ENCODE peak calls at places on chromosomes 7 and 10, in ten cellular contexts. G is Peyer's patch, C is osteocyte, T is nephron progenitor cell, A is A673, D is left ventricle myocardium inferior, B is OCI-LY7, P is Panc1, O is HFF-Myc, W is cardiac fibroblast. S is an unnamed sample.

GRCh38 chr7:18753972-18754610 is 258.5 kb downstream of the HDAC9 start:
- DNase-seq in B (no peak), O (no peak), P (no peak), C (no peak), T (no peak), A (no peak), D (no peak), W (peak), G (no peak), S (no peak)

GRCh38 chr10:91391915-91392314 is 18.2 kb upstream of the HECTD2 start:
- DNase-seq in D (no peak), B (no peak), W (no peak), O (no peak), P (no peak), C (no peak), G (no peak), A (peak), T (no peak), S (no peak)

GRCh38 chr10:116470768-116471415 is 43.2 kb downstream of the PNLIPRP3 start:
- DNase-seq in T (peak), B (peak), G (no peak), P (no peak), W (no peak), A (peak), D (no peak), C (no peak), O (peak), S (no peak)

GRCh38 chr7:23383225-23383624 is 84.1 kb downstream of the MALSU1 start:
- DNase-seq in D (no peak), T (no peak), W (peak), B (no peak), A (no peak), P (no peak), G (no peak), O (peak), C (no peak), S (no peak)

GRCh38 chr7:16564909-16565426 is 38.3 kb downstream of the LRRC72 start:
- DNase-seq in O (peak), W (peak), B (peak), D (no peak), G (no peak), P (peak), A (peak), C (no peak), T (peak), S (no peak)

GRCh38 chr10:84783386-84783785 is 455.0 kb downstream of the CCSER2 start:
- DNase-seq in T (peak), D (no peak), G (no peak), W (peak), B (peak), P (peak), A (peak), C (no peak), O (no peak), S (no peak)

GRCh38 chr10:28906440-28906839 is 229.1 kb downstream of the BAMBI start:
- DNase-seq in C (no peak), A (no peak), B (no peak), P (no peak), G (no peak), T (no peak), W (peak), O (no peak), D (no peak), S (no peak)

GRCh38 chr10:36373424-36374096 is 731.5 kb upstream of the FZD8 start:
- DNase-seq in B (no peak), O (no peak), G (no peak), W (no peak), P (no peak), A (no peak), D (no peak), C (no peak), T (no peak), S (no peak)

GRCh38 chr10:35056686-35057085 is 33.5 kb downstream of the CUL2 start:
- DNase-seq in C (no peak), D (no peak), O (no peak), P (no peak), B (no peak), T (no peak), A (no peak), G (no peak), W (no peak), S (no peak)

GRCh38 chr7:159075563-159076238 is 69.0 kb downstream of the VIPR2 start:
- DNase-seq in O (no peak), B (no peak), W (no peak), P (no peak), G (no peak), T (no peak), A (no peak), C (peak), D (no peak), S (peak)

GRCh38 chr7:138429577-138430250 is 30.3 kb upstream of the TRIM24 start:
- DNase-seq in W (peak), D (no peak), O (no peak), C (no peak), P (no peak), A (no peak), B (peak), G (no peak), T (no peak), S (no peak)

GRCh38 chr7:142279616-142280015 is 21.8 kb upstream of the PRSS58 start:
- DNase-seq in T (no peak), C (no peak), P (no peak), G (no peak), W (no peak), A (no peak), D (no peak), O (no peak), B (no peak), S (no peak)

GRCh38 chr7:117349545-117349944 is 26.7 kb upstream of the WNT2 start:
- DNase-seq in P (no peak), T (no peak), A (no peak), W (no peak), B (no peak), O (no peak), C (no peak), D (no peak), G (no peak), S (no peak)

GRCh38 chr10:91381562-91381923 is 28.6 kb upstream of the HECTD2 start:
- DNase-seq in G (no peak), P (no peak), B (no peak), O (no peak), D (peak), A (peak), T (peak), W (no peak), C (no peak), S (no peak)

GRCh38 chr7:2507208-2507916 is 12.2 kb upstream of the LFNG start:
- DNase-seq in G (no peak), A (no peak), W (no peak), B (no peak), O (no peak), D (no peak), T (no peak), P (no peak), C (no peak), S (no peak)

GRCh38 chr10:33381391-33381790 is 46.9 kb upstream of the NRP1 start:
- DNase-seq in T (no peak), O (no peak), D (no peak), A (no peak), W (peak), G (no peak), P (no peak), C (no peak), B (no peak), S (no peak)

GRCh38 chr7:98616381-98617050 is 569 bp upstream of the NPTX2 start:
- DNase-seq in W (no peak), O (no peak), A (no peak), B (no peak), T (peak), D (no peak), G (no peak), P (no peak), C (no peak), S (no peak)

GRCh38 chr10:131650771-131651673 is 249.8 kb upstream of the PPP2R2D start:
- DNase-seq in O (no peak), T (no peak), C (peak), D (no peak), B (no peak), P (no peak), G (no peak), A (no peak), W (no peak), S (no peak)

GRCh38 chr7:103150192-103150591 is 1.3 kb upstream of the NAPEPLD start:
- DNase-seq in C (no peak), T (no peak), D (no peak), G (no peak), A (no peak), P (no peak), O (no peak), B (peak), W (no peak), S (no peak)

GRCh38 chr7:40717242-40717641 is 582.4 kb downstream of the SUGCT start:
- DNase-seq in P (no peak), W (peak), A (peak), B (peak), O (peak), T (peak), C (peak), D (peak), G (no peak), S (peak)

GRCh38 chr7:151806204-151806603 is 70.7 kb downstream of the PRKAG2 start:
- DNase-seq in W (no peak), T (no peak), O (no peak), G (no peak), P (no peak), B (no peak), A (peak), D (no peak), C (no peak), S (no peak)

GRCh38 chr7:138608292-138608691 is 92.9 kb downstream of the SVOPL start:
- DNase-seq in T (no peak), P (no peak), A (peak), G (no peak), C (no peak), B (no peak), D (no peak), O (peak), W (peak), S (no peak)

GRCh38 chr7:121205777-121206176 is 123.0 kb upstream of the WNT16 start:
- DNase-seq in G (no peak), W (no peak), A (no peak), C (no peak), D (no peak), P (no peak), T (no peak), B (no peak), O (no peak), S (no peak)

GRCh38 chr10:49112851-49113250 is 2.5 kb downstream of the VSTM4 start:
- DNase-seq in C (peak), O (no peak), D (no peak), B (no peak), P (no peak), G (no peak), W (no peak), T (no peak), A (no peak), S (no peak)

GRCh38 chr7:93015193-93016084 is 102.3 kb downstream of the SAMD9 start:
- DNase-seq in A (peak), C (no peak), D (no peak), P (no peak), B (no peak), O (no peak), G (no peak), T (no peak), W (peak), S (no peak)

GRCh38 chr10:484925-485661 is 204.4 kb downstream of the DIP2C start:
- DNase-seq in G (peak), T (no peak), C (peak), B (no peak), O (no peak), A (peak), W (no peak), D (no peak), P (no peak), S (peak)

GRCh38 chr10:22805304-22805703 is 90.9 kb upstream of the PIP4K2A start:
- DNase-seq in D (no peak), A (no peak), W (peak), O (peak), G (no peak), P (peak), B (no peak), C (no peak), T (no peak), S (no peak)

GRCh38 chr7:131090866-131091692 is 236.6 kb upstream of the MKLN1 start:
- DNase-seq in D (no peak), P (no peak), G (no peak), A (no peak), O (no peak), B (no peak), T (no peak), W (no peak), C (no peak), S (no peak)

GRCh38 chr7:71419546-71420337 is 287.8 kb downstream of the GALNT17 start:
- DNase-seq in C (no peak), O (no peak), W (no peak), P (no peak), T (no peak), B (no peak), D (no peak), A (no peak), G (no peak), S (no peak)

GRCh38 chr7:77416621-77417371 is 647 bp upstream of the GSAP start:
- DNase-seq in B (no peak), C (no peak), W (no peak), T (no peak), A (no peak), O (no peak), G (no peak), D (no peak), P (no peak), S (no peak)

GRCh38 chr7:77415474-77415821 is 701 bp downstream of the GSAP start:
- DNase-seq in D (no peak), C (no peak), P (no peak), T (peak), B (no peak), A (no peak), G (peak), O (no peak), W (no peak), S (no peak)

GRCh38 chr7:77413861-77414424 is 2.2 kb downstream of the GSAP start:
- DNase-seq in D (no peak), T (no peak), A (no peak), G (no peak), B (no peak), W (peak), C (no peak), P (no peak), O (no peak), S (no peak)

GRCh38 chr7:77417801-77418200 is 1.7 kb upstream of the GSAP start:
- DNase-seq in O (no peak), B (no peak), A (no peak), P (no peak), G (no peak), W (no peak), C (no peak), D (no peak), T (no peak), S (no peak)

GRCh38 chr7:77415822-77416620 is at the start of gene GSAP:
- DNase-seq in T (peak), O (no peak), D (peak), W (peak), G (peak), B (no peak), P (no peak), A (no peak), C (no peak), S (no peak)
- TF ChIP-seq CTCF in T (no peak), O (no peak), D (peak), W (no peak), G (no peak), B (no peak), P (no peak), A (no peak), C (no peak), S (peak)

GRCh38 chr10:118827466-118828155 is 72.8 kb upstream of the CACUL1 start:
- DNase-seq in P (no peak), B (no peak), G (no peak), C (no peak), T (no peak), D (no peak), W (no peak), A (no peak), O (no peak), S (no peak)
- TF ChIP-seq CTCF in P (peak), B (peak), G (no peak), C (peak), T (no peak), D (no peak), W (peak), A (peak), O (peak), S (peak)

DNA sequence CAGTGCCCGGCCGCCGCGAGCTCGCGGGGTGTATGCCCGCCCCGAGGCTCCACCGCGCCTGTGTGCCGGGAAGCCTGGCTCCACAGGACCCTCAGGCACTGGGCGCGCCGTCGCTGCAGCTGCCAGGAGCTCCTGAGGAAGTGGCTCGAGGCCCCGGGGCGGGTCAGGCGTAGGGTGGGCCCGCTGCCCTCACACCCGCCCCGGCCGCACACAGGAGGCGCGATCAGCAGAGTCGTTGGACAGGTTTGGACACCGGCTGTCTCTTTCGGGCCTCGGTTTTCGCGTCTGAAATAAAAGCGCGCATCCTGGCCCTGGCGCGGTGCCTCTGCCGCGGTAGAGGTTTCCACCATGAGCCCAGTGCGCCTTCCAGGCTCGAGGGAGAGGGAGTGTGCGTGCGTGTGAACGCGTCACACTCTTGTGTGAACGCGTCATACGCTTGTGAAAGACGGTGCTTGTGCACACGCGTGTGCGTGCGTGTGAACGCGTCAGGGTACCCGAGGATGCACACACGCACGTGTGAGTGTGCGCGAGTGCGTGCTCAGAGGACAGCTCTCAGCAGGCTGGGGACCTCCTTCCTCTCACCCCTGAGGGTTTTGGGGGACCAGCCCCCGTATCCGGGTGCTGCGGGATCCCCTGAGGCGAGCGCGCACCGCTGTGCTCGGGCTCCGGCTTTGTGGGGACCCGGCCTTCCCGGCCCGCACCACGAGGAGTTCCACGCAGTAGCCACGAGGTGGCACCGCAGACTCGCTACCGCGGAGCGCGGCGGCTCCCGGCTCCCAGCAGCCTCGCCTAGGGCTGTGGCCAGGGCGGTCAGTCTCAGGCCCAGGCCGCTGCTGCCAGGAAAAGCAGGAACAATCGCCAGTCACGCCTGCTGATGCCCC is 83.8 kb downstream of the BMS1 start:
- DNase-seq in C (peak), T (peak), P (no peak), G (peak), O (peak), D (peak), W (peak), A (peak), B (peak), S (peak)
- TF ChIP-seq CTCF in C (peak), T (peak), P (peak), G (peak), O (peak), D (peak), W (peak), A (peak), B (peak), S (peak)

GRCh38 chr7:155791214-155791737 is 21.0 kb downstream of the SHH start:
- DNase-seq in D (no peak), B (no peak), A (no peak), W (no peak), T (no peak), O (no peak), P (no peak), G (no peak), C (no peak), S (no peak)

GRCh38 chr7:155789001-155789725 is 23.1 kb downstream of the SHH start:
- DNase-seq in W (no peak), P (no peak), D (no peak), T (no peak), B (no peak), G (no peak), C (no peak), O (no peak), A (no peak), S (no peak)

GRCh38 chr7:155792315-155792960 is 19.8 kb downstream of the SHH start:
- DNase-seq in T (no peak), G (no peak), C (no peak), W (no peak), B (no peak), P (no peak), A (no peak), O (no peak), D (no peak), S (no peak)

GRCh38 chr7:155791836-155792235 is 20.4 kb downstream of the SHH start:
- DNase-seq in C (no peak), D (no peak), B (no peak), O (no peak), T (no peak), W (no peak), A (peak), G (no peak), P (no peak), S (no peak)

GRCh38 chr7:155790666-155791065 is 21.6 kb downstream of the SHH start:
- DNase-seq in G (no peak), W (no peak), A (no peak), O (no peak), C (no peak), B (no peak), P (no peak), T (no peak), D (no peak), S (no peak)
- TF ChIP-seq CTCF in G (no peak), W (no peak), A (no peak), O (no peak), C (no peak), B (no peak), P (no peak), T (no peak), D (no peak), S (no peak)

DNA sequence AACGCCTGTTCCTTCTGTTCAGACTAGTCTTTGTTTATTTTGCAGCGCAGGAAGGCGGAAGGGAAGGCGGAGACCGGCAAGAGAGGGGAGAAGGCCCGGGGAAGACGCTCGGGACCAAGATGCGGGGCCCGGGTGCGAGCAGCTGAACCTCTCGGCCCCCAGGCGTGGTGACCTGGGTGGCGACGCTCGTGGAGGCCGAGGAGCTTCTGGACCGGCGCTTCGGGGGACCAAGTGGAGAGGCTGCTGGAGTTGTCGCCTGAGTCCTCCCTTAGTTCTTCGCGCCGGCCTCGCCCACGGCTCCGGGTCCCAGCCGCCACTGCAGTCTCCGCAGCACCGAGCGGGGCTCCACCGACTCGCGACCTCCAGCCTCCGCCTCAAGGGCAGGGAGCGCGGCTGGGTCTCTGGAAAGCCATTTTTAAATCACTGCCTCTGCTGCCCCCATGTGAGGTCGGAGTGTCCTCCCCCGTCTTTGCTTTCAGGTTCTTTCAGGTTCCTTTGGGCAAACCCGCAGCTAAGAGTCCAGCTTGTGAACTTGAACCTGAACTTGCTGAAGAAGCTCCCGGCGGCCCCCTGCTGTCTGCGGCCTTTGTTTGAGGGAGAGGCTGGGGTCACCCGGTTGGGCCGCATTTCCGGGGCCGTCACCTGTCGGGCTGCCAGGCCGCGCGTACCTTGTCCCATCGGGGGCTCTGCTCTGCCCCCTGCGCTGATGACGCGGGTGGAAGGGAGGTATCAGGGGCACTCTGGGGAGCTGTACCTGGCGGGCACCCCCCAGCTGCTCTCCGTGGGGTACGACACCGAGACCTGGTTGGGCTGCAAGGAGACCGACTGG is 136.0 kb downstream of the KIF20B start:
- DNase-seq in W (peak), D (peak), A (peak), C (no peak), B (no peak), G (peak), O (no peak), T (no peak), P (no peak), S (no peak)
- TF ChIP-seq CTCF in W (peak), D (peak), A (no peak), C (no peak), B (no peak), G (no peak), O (no peak), T (no peak), P (peak), S (no peak)

S was measured in type B pancreatic cell.